ENCODE peak calls at places on chromosomes 12 and 14, in ten cellular contexts. One of them, this sample, is unnamed.

GRCh38 chr14:47541652-47542051 is 133.8 kb downstream of the MDGA2 start:
- DNase-seq in CD8-positive, alpha-beta T cell: no peak
- DNase-seq in kidney: no peak
- DNase-seq in BE2C: no peak
- DNase-seq in fibroblast of pulmonary artery: no peak
- DNase-seq in lower lobe of right lung: no peak
- DNase-seq in adrenal gland: no peak
- DNase-seq in epithelial cell of esophagus: no peak
- DNase-seq in cardiac muscle cell: no peak
- DNase-seq in right cardiac atrium: no peak
- DNase-seq in this sample: no peak

GRCh38 chr14:58078068-58078467 is 73.9 kb downstream of the ARMH4 start:
- DNase-seq in adrenal gland: no peak
- DNase-seq in CD8-positive, alpha-beta T cell: no peak
- DNase-seq in BE2C: no peak
- DNase-seq in right cardiac atrium: no peak
- DNase-seq in epithelial cell of esophagus: peak
- DNase-seq in kidney: no peak
- DNase-seq in cardiac muscle cell: no peak
- DNase-seq in lower lobe of right lung: no peak
- DNase-seq in fibroblast of pulmonary artery: peak
- DNase-seq in this sample: no peak

GRCh38 chr14:68935761-68936209 is 43.3 kb downstream of the ACTN1 start:
- DNase-seq in lower lobe of right lung: no peak
- DNase-seq in right cardiac atrium: peak
- DNase-seq in adrenal gland: no peak
- DNase-seq in epithelial cell of esophagus: no peak
- DNase-seq in fibroblast of pulmonary artery: peak
- DNase-seq in cardiac muscle cell: no peak
- DNase-seq in BE2C: peak
- DNase-seq in kidney: peak
- DNase-seq in CD8-positive, alpha-beta T cell: no peak
- DNase-seq in this sample: no peak

GRCh38 chr12:32843528-32844095 is 53.0 kb downstream of the PKP2 start:
- DNase-seq in cardiac muscle cell: no peak
- DNase-seq in fibroblast of pulmonary artery: peak
- DNase-seq in kidney: no peak
- DNase-seq in epithelial cell of esophagus: peak
- DNase-seq in BE2C: no peak
- DNase-seq in lower lobe of right lung: no peak
- DNase-seq in right cardiac atrium: no peak
- DNase-seq in CD8-positive, alpha-beta T cell: no peak
- DNase-seq in adrenal gland: no peak
- DNase-seq in this sample: no peak

GRCh38 chr14:53581497-53581896 is 375.1 kb downstream of the BMP4 start:
- DNase-seq in fibroblast of pulmonary artery: no peak
- DNase-seq in lower lobe of right lung: no peak
- DNase-seq in cardiac muscle cell: no peak
- DNase-seq in BE2C: no peak
- DNase-seq in CD8-positive, alpha-beta T cell: no peak
- DNase-seq in kidney: no peak
- DNase-seq in epithelial cell of esophagus: no peak
- DNase-seq in adrenal gland: no peak
- DNase-seq in right cardiac atrium: no peak
- DNase-seq in this sample: no peak

GRCh38 chr14:67882973-67883372 is 63.4 kb downstream of the RAD51B start:
- DNase-seq in fibroblast of pulmonary artery: no peak
- DNase-seq in BE2C: no peak
- DNase-seq in epithelial cell of esophagus: no peak
- DNase-seq in adrenal gland: no peak
- DNase-seq in lower lobe of right lung: no peak
- DNase-seq in right cardiac atrium: no peak
- DNase-seq in kidney: no peak
- DNase-seq in CD8-positive, alpha-beta T cell: no peak
- DNase-seq in cardiac muscle cell: no peak
- DNase-seq in this sample: no peak

GRCh38 chr12:104669851-104670337 is 213.1 kb downstream of the CHST11 start:
- DNase-seq in CD8-positive, alpha-beta T cell: peak
- DNase-seq in adrenal gland: no peak
- DNase-seq in cardiac muscle cell: no peak
- DNase-seq in BE2C: no peak
- DNase-seq in right cardiac atrium: peak
- DNase-seq in epithelial cell of esophagus: peak
- DNase-seq in fibroblast of pulmonary artery: no peak
- DNase-seq in kidney: no peak
- DNase-seq in lower lobe of right lung: peak
- DNase-seq in this sample: no peak

GRCh38 chr12:52615208-52615868 is 3.0 kb downstream of the KRT73 start:
- DNase-seq in kidney: no peak
- DNase-seq in right cardiac atrium: no peak
- DNase-seq in adrenal gland: no peak
- DNase-seq in epithelial cell of esophagus: peak
- DNase-seq in CD8-positive, alpha-beta T cell: no peak
- DNase-seq in BE2C: no peak
- DNase-seq in cardiac muscle cell: no peak
- DNase-seq in lower lobe of right lung: no peak
- DNase-seq in fibroblast of pulmonary artery: no peak
- DNase-seq in this sample: no peak

GRCh38 chr12:52873832-52874572 is 25.2 kb upstream of the KRT78 start:
- DNase-seq in adrenal gland: peak
- DNase-seq in right cardiac atrium: peak
- DNase-seq in BE2C: peak
- DNase-seq in epithelial cell of esophagus: peak
- DNase-seq in cardiac muscle cell: peak
- DNase-seq in lower lobe of right lung: peak
- DNase-seq in kidney: peak
- DNase-seq in fibroblast of pulmonary artery: peak
- DNase-seq in CD8-positive, alpha-beta T cell: peak
- DNase-seq in this sample: peak

GRCh38 chr14:87148655-87149054 is 844.3 kb downstream of the GALC start:
- DNase-seq in fibroblast of pulmonary artery: no peak
- DNase-seq in lower lobe of right lung: no peak
- DNase-seq in right cardiac atrium: no peak
- DNase-seq in cardiac muscle cell: no peak
- DNase-seq in BE2C: no peak
- DNase-seq in adrenal gland: no peak
- DNase-seq in epithelial cell of esophagus: no peak
- DNase-seq in CD8-positive, alpha-beta T cell: no peak
- DNase-seq in kidney: no peak
- DNase-seq in this sample: no peak

GRCh38 chr12:46131729-46132128 is 137.1 kb downstream of the SLC38A1 start:
- DNase-seq in CD8-positive, alpha-beta T cell: no peak
- DNase-seq in lower lobe of right lung: no peak
- DNase-seq in right cardiac atrium: no peak
- DNase-seq in cardiac muscle cell: peak
- DNase-seq in adrenal gland: no peak
- DNase-seq in fibroblast of pulmonary artery: no peak
- DNase-seq in epithelial cell of esophagus: peak
- DNase-seq in kidney: no peak
- DNase-seq in BE2C: no peak
- DNase-seq in this sample: no peak

GRCh38 chr12:65171870-65172269 is 2.5 kb downstream of the LEMD3 start:
- DNase-seq in CD8-positive, alpha-beta T cell: peak
- DNase-seq in fibroblast of pulmonary artery: no peak
- DNase-seq in epithelial cell of esophagus: peak
- DNase-seq in adrenal gland: no peak
- DNase-seq in right cardiac atrium: no peak
- DNase-seq in kidney: no peak
- DNase-seq in lower lobe of right lung: no peak
- DNase-seq in BE2C: no peak
- DNase-seq in cardiac muscle cell: no peak
- DNase-seq in this sample: no peak
- H3K4me3 ChIP-seq in CD8-positive, alpha-beta T cell: no peak
- H3K4me3 ChIP-seq in fibroblast of pulmonary artery: peak
- H3K4me3 ChIP-seq in epithelial cell of esophagus: peak
- H3K4me3 ChIP-seq in adrenal gland: peak
- H3K4me3 ChIP-seq in right cardiac atrium: peak
- H3K4me3 ChIP-seq in kidney: peak
- H3K4me3 ChIP-seq in lower lobe of right lung: peak
- H3K4me3 ChIP-seq in BE2C: peak
- H3K4me3 ChIP-seq in cardiac muscle cell: peak
- H3K4me3 ChIP-seq in this sample: peak

GRCh38 chr12:3042394-3042793 is 34.8 kb upstream of the TSPAN9 start:
- DNase-seq in cardiac muscle cell: no peak
- DNase-seq in adrenal gland: no peak
- DNase-seq in CD8-positive, alpha-beta T cell: no peak
- DNase-seq in kidney: no peak
- DNase-seq in BE2C: peak
- DNase-seq in fibroblast of pulmonary artery: no peak
- DNase-seq in epithelial cell of esophagus: no peak
- DNase-seq in right cardiac atrium: peak
- DNase-seq in lower lobe of right lung: no peak
- DNase-seq in this sample: no peak
- H3K4me3 ChIP-seq in cardiac muscle cell: no peak
- H3K4me3 ChIP-seq in adrenal gland: no peak
- H3K4me3 ChIP-seq in CD8-positive, alpha-beta T cell: no peak
- H3K4me3 ChIP-seq in kidney: no peak
- H3K4me3 ChIP-seq in BE2C: no peak
- H3K4me3 ChIP-seq in fibroblast of pulmonary artery: no peak
- H3K4me3 ChIP-seq in epithelial cell of esophagus: no peak
- H3K4me3 ChIP-seq in right cardiac atrium: no peak
- H3K4me3 ChIP-seq in lower lobe of right lung: no peak
- H3K4me3 ChIP-seq in this sample: no peak

DNA sequence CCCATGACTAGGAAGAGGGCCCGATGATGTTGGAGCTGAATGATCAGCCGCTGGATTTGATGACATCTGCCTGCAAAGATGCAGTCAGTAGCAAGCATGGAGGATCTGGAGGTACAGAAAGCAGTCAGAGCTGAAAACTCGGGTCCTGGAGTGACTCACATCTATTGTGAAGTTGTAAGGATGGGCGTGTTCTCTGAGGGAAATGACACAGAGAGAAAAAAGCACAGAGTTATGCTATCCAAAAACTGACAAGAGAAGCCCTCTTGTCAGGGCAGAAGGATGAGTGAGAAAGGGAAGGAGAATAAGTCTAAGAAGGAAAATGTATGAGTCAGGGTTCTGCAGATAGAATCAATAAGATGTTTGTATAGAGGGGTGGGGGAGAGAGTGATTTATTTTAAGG is 380.4 kb upstream of the CCDC196 start:
- DNase-seq in BE2C: no peak
- DNase-seq in lower lobe of right lung: no peak
- DNase-seq in adrenal gland: no peak
- DNase-seq in kidney: no peak
- DNase-seq in cardiac muscle cell: no peak
- DNase-seq in epithelial cell of esophagus: peak
- DNase-seq in fibroblast of pulmonary artery: peak
- DNase-seq in right cardiac atrium: no peak
- DNase-seq in CD8-positive, alpha-beta T cell: no peak
- DNase-seq in this sample: peak
- H3K4me3 ChIP-seq in BE2C: no peak
- H3K4me3 ChIP-seq in lower lobe of right lung: no peak
- H3K4me3 ChIP-seq in adrenal gland: no peak
- H3K4me3 ChIP-seq in kidney: no peak
- H3K4me3 ChIP-seq in cardiac muscle cell: no peak
- H3K4me3 ChIP-seq in epithelial cell of esophagus: no peak
- H3K4me3 ChIP-seq in fibroblast of pulmonary artery: peak
- H3K4me3 ChIP-seq in right cardiac atrium: no peak
- H3K4me3 ChIP-seq in CD8-positive, alpha-beta T cell: no peak
- H3K4me3 ChIP-seq in this sample: no peak

GRCh38 chr12:6384499-6385436 is 806 bp downstream of the LTBR start:
- DNase-seq in cardiac muscle cell: no peak
- DNase-seq in adrenal gland: no peak
- DNase-seq in kidney: no peak
- DNase-seq in lower lobe of right lung: no peak
- DNase-seq in BE2C: no peak
- DNase-seq in epithelial cell of esophagus: no peak
- DNase-seq in right cardiac atrium: peak
- DNase-seq in CD8-positive, alpha-beta T cell: no peak
- DNase-seq in fibroblast of pulmonary artery: no peak
- DNase-seq in this sample: no peak
- H3K4me3 ChIP-seq in cardiac muscle cell: no peak
- H3K4me3 ChIP-seq in adrenal gland: peak
- H3K4me3 ChIP-seq in kidney: peak
- H3K4me3 ChIP-seq in lower lobe of right lung: peak
- H3K4me3 ChIP-seq in BE2C: no peak
- H3K4me3 ChIP-seq in epithelial cell of esophagus: peak
- H3K4me3 ChIP-seq in right cardiac atrium: peak
- H3K4me3 ChIP-seq in CD8-positive, alpha-beta T cell: no peak
- H3K4me3 ChIP-seq in fibroblast of pulmonary artery: peak
- H3K4me3 ChIP-seq in this sample: peak